ENCODE peak calls at places on chromosomes 12 and 14, in ten cellular contexts. V is SW480; L is lung microvascular endothelial cell; N is EL; B is brain microvascular endothelial cell; A is left lung; E is lower lobe of right lung; G is endothelial cell of umbilical vein; J is foreskin fibroblast; X is activated CD8-positive, alpha-beta memory T cell treated with anti-CD3 and anti-CD28 coated beads for 1 hour. H is an unnamed sample.

GRCh38 chr12:88391556-88391955 is 188.7 kb downstream of the KITLG start:
- DNase-seq in J (peak; percentile 89), N (peak; percentile 86), E (no peak), L (peak; percentile 90), B (peak; percentile 78), X (no peak), V (peak; percentile 50), A (no peak), G (peak; percentile 56), H (peak; percentile 77)

GRCh38 chr12:40684986-40685385 is 7.3 kb upstream of the CNTN1 start:
- DNase-seq in J (no peak), L (no peak), N (no peak), A (no peak), B (no peak), X (no peak), G (no peak), V (no peak), E (no peak), H (no peak)

GRCh38 chr14:73725116-73726024 is 11.2 kb upstream of the PNMA1 start:
- DNase-seq in J (peak; percentile 64), E (no peak), N (peak; percentile 59), G (no peak), B (peak; percentile 56), X (no peak), A (no peak), L (peak; percentile 37), V (no peak), H (no peak)

GRCh38 chr14:73472182-73473114 is 14.1 kb upstream of the NUMB start:
- DNase-seq in X (no peak), A (no peak), V (peak; percentile 79), N (peak; percentile 64), L (peak; percentile 79), E (no peak), J (peak; percentile 81), B (no peak), G (peak; percentile 77), H (peak; percentile 70)

GRCh38 chr14:24263848-24264247 is 871 bp upstream of the TGM1 start:
- DNase-seq in B (no peak), G (no peak), V (no peak), A (no peak), J (no peak), N (no peak), L (no peak), E (no peak), X (no peak), H (no peak)

GRCh38 chr14:105980224-105980623 is 453.8 kb downstream of the TMEM121 start:
- DNase-seq in G (no peak), L (no peak), X (no peak), A (no peak), B (no peak), J (no peak), N (no peak), E (no peak), V (no peak), H (no peak)

GRCh38 chr14:24268225-24268624 is 3.2 kb downstream of the RABGGTA start:
- DNase-seq in B (no peak), J (no peak), N (no peak), V (no peak), G (no peak), A (no peak), X (no peak), L (no peak), E (no peak), H (no peak)

GRCh38 chr14:92252291-92252690 is 70.7 kb upstream of the SLC24A4 start:
- DNase-seq in X (no peak), N (no peak), B (no peak), J (peak; percentile 15), L (no peak), E (no peak), G (no peak), A (no peak), V (no peak), H (no peak)

GRCh38 chr14:97306785-97307246 is 509.6 kb downstream of the VRK1 start:
- DNase-seq in L (no peak), V (no peak), B (no peak), E (no peak), N (no peak), A (no peak), X (no peak), G (no peak), J (no peak), H (peak; percentile 64)

GRCh38 chr14:59428581-59429012 is 36.6 kb downstream of the GPR135 start:
- DNase-seq in J (peak; percentile 86), V (no peak), X (no peak), L (peak; percentile 48), N (peak; percentile 59), A (no peak), B (peak; percentile 67), E (no peak), G (peak; percentile 53), H (peak; percentile 23)

GRCh38 chr14:106551265-106551664 is 1024.9 kb downstream of the TMEM121 start:
- DNase-seq in J (no peak), A (no peak), B (no peak), E (no peak), G (no peak), N (no peak), V (peak; percentile 30), X (no peak), L (no peak), H (no peak)

GRCh38 chr14:68249534-68250517 is 430.2 kb downstream of the RAD51B start:
- DNase-seq in V (peak; percentile 77), B (no peak), X (no peak), G (peak; percentile 70), A (no peak), E (no peak), L (peak; percentile 41), N (peak; percentile 38), J (peak; percentile 66), H (no peak)

GRCh38 chr14:99542566-99542965 is 61.4 kb downstream of the CCNK start:
- DNase-seq in V (no peak), X (no peak), G (no peak), L (no peak), J (no peak), B (no peak), N (no peak), A (no peak), E (no peak), H (no peak)

GRCh38 chr12:53101931-53102781 is 1.1 kb upstream of the SOAT2 start:
- DNase-seq in B (no peak), J (no peak), E (no peak), X (no peak), L (no peak), V (no peak), G (no peak), A (no peak), N (no peak), H (no peak)

GRCh38 chr14:33280646-33281045 is 342.0 kb downstream of the NPAS3 start:
- DNase-seq in L (no peak), X (no peak), V (peak; percentile 13), B (peak; percentile 38), G (no peak), N (peak; percentile 6), A (no peak), E (no peak), J (peak; percentile 6), H (no peak)

GRCh38 chr12:102197789-102198188 is at the start of gene PMCH:
- DNase-seq in E (no peak), G (peak; percentile 87), X (no peak), B (no peak), V (no peak), L (peak; percentile 89), A (no peak), J (peak; percentile 16), N (peak; percentile 30), H (peak; percentile 16)

GRCh38 chr14:20556500-20557211 is 4.2 kb downstream of the RNASE9 start:
- DNase-seq in N (no peak), A (no peak), V (no peak), E (no peak), X (no peak), G (no peak), B (no peak), L (no peak), J (no peak), H (no peak)

GRCh38 chr14:33414041-33414440 is 475.4 kb downstream of the NPAS3 start:
- DNase-seq in N (no peak), E (no peak), G (no peak), J (no peak), A (no peak), V (no peak), L (no peak), X (no peak), B (no peak), H (no peak)

GRCh38 chr14:72553161-72553560 is 340.7 kb downstream of the DPF3 start:
- DNase-seq in V (no peak), G (no peak), N (no peak), J (no peak), E (no peak), B (no peak), A (no peak), L (no peak), X (no peak), H (no peak)

GRCh38 chr14:53035796-53036195 is 84.9 kb upstream of the FERMT2 start:
- DNase-seq in G (peak; percentile 20), E (no peak), J (peak; percentile 66), N (no peak), X (no peak), V (no peak), A (no peak), L (no peak), B (no peak), H (no peak)

GRCh38 chr14:64910847-64911495 is 3.3 kb upstream of the CHURC1 start:
- DNase-seq in V (peak; percentile 53), E (no peak), J (peak; percentile 73), N (peak; percentile 33), L (peak; percentile 57), B (peak; percentile 47), A (no peak), G (peak; percentile 46), X (no peak), H (peak; percentile 12)

GRCh38 chr12:105590571-105590970 is 260.1 kb downstream of the C12orf75 start:
- DNase-seq in N (no peak), J (no peak), X (no peak), B (no peak), A (no peak), E (no peak), G (peak; percentile 39), L (no peak), V (peak; percentile 21), H (no peak)

GRCh38 chr14:70722418-70722817 is 80.7 kb downstream of the TTC9 start:
- DNase-seq in V (no peak), E (no peak), B (no peak), J (no peak), A (no peak), G (no peak), N (no peak), L (no peak), X (no peak), H (no peak)

GRCh38 chr14:100725587-100726387 is 905 bp upstream of the DLK1 start:
- DNase-seq in V (no peak), X (no peak), G (no peak), B (no peak), A (no peak), E (no peak), N (no peak), J (no peak), L (no peak), H (no peak)

H was measured in astrocyte of the cerebellum.